ENCODE peak calls at places on chromosome 13, in nine cellular contexts. One of them, this sample, is unnamed.

GRCh38 chr13:105165449-105166125 is 1369.9 kb downstream of the EFNB2 start:
- DNase-seq in cardiac fibroblast: no peak
- DNase-seq in fibroblast of villous mesenchyme: no peak
- DNase-seq in fibroblast of the aortic adventitia: no peak
- DNase-seq in upper lobe of right lung: peak
- DNase-seq in CD8-positive, alpha-beta memory T cell: peak
- DNase-seq in PC-9: no peak
- DNase-seq in mesendoderm: no peak
- DNase-seq in HAP-1: no peak
- DNase-seq in this sample: no peak

GRCh38 chr13:36601186-36601585 is 72.6 kb upstream of the SERTM1 start:
- DNase-seq in fibroblast of villous mesenchyme: peak
- DNase-seq in cardiac fibroblast: peak
- DNase-seq in PC-9: no peak
- DNase-seq in HAP-1: no peak
- DNase-seq in upper lobe of right lung: no peak
- DNase-seq in fibroblast of the aortic adventitia: no peak
- DNase-seq in CD8-positive, alpha-beta memory T cell: no peak
- DNase-seq in mesendoderm: no peak
- DNase-seq in this sample: no peak

GRCh38 chr13:82569581-82569980 is 1312.7 kb downstream of the SLITRK1 start:
- DNase-seq in fibroblast of the aortic adventitia: no peak
- DNase-seq in cardiac fibroblast: no peak
- DNase-seq in HAP-1: no peak
- DNase-seq in mesendoderm: no peak
- DNase-seq in fibroblast of villous mesenchyme: no peak
- DNase-seq in CD8-positive, alpha-beta memory T cell: no peak
- DNase-seq in upper lobe of right lung: no peak
- DNase-seq in PC-9: no peak
- DNase-seq in this sample: peak

GRCh38 chr13:89832827-89833226 is 1514.7 kb upstream of the MIR17HG start:
- DNase-seq in fibroblast of the aortic adventitia: no peak
- DNase-seq in mesendoderm: peak
- DNase-seq in PC-9: no peak
- DNase-seq in upper lobe of right lung: no peak
- DNase-seq in HAP-1: no peak
- DNase-seq in fibroblast of villous mesenchyme: no peak
- DNase-seq in CD8-positive, alpha-beta memory T cell: no peak
- DNase-seq in cardiac fibroblast: no peak
- DNase-seq in this sample: no peak

GRCh38 chr13:103983948-103984347 is 917.7 kb upstream of the SLC10A2 start:
- DNase-seq in cardiac fibroblast: no peak
- DNase-seq in fibroblast of villous mesenchyme: no peak
- DNase-seq in mesendoderm: no peak
- DNase-seq in PC-9: no peak
- DNase-seq in upper lobe of right lung: no peak
- DNase-seq in fibroblast of the aortic adventitia: no peak
- DNase-seq in HAP-1: no peak
- DNase-seq in CD8-positive, alpha-beta memory T cell: no peak
- DNase-seq in this sample: no peak

GRCh38 chr13:24540236-24541126 is 27.9 kb upstream of the PARP4 start:
- DNase-seq in fibroblast of the aortic adventitia: no peak
- DNase-seq in CD8-positive, alpha-beta memory T cell: no peak
- DNase-seq in upper lobe of right lung: no peak
- DNase-seq in mesendoderm: peak
- DNase-seq in PC-9: no peak
- DNase-seq in fibroblast of villous mesenchyme: no peak
- DNase-seq in cardiac fibroblast: no peak
- DNase-seq in HAP-1: no peak
- DNase-seq in this sample: no peak

GRCh38 chr13:32068255-32068654 is 36.7 kb downstream of the FRY start:
- DNase-seq in upper lobe of right lung: no peak
- DNase-seq in PC-9: no peak
- DNase-seq in fibroblast of the aortic adventitia: no peak
- DNase-seq in HAP-1: no peak
- DNase-seq in fibroblast of villous mesenchyme: no peak
- DNase-seq in cardiac fibroblast: no peak
- DNase-seq in mesendoderm: no peak
- DNase-seq in CD8-positive, alpha-beta memory T cell: no peak
- DNase-seq in this sample: no peak

GRCh38 chr13:82477436-82477835 is 1404.8 kb downstream of the SLITRK1 start:
- DNase-seq in PC-9: no peak
- DNase-seq in upper lobe of right lung: no peak
- DNase-seq in fibroblast of the aortic adventitia: no peak
- DNase-seq in cardiac fibroblast: no peak
- DNase-seq in CD8-positive, alpha-beta memory T cell: no peak
- DNase-seq in mesendoderm: peak
- DNase-seq in HAP-1: no peak
- DNase-seq in fibroblast of villous mesenchyme: no peak
- DNase-seq in this sample: no peak

GRCh38 chr13:77429320-77430142 is 102.6 kb upstream of the MYCBP2 start:
- DNase-seq in upper lobe of right lung: no peak
- DNase-seq in fibroblast of the aortic adventitia: no peak
- DNase-seq in cardiac fibroblast: peak
- DNase-seq in PC-9: no peak
- DNase-seq in fibroblast of villous mesenchyme: peak
- DNase-seq in mesendoderm: no peak
- DNase-seq in HAP-1: no peak
- DNase-seq in CD8-positive, alpha-beta memory T cell: no peak
- DNase-seq in this sample: peak

GRCh38 chr13:40113644-40114304 is 458.3 kb downstream of the COG6 start:
- DNase-seq in upper lobe of right lung: no peak
- DNase-seq in mesendoderm: no peak
- DNase-seq in fibroblast of villous mesenchyme: peak
- DNase-seq in cardiac fibroblast: peak
- DNase-seq in CD8-positive, alpha-beta memory T cell: no peak
- DNase-seq in HAP-1: no peak
- DNase-seq in fibroblast of the aortic adventitia: peak
- DNase-seq in PC-9: no peak
- DNase-seq in this sample: peak

GRCh38 chr13:26480246-26480855 is 77.1 kb upstream of the WASF3 start:
- DNase-seq in PC-9: peak
- DNase-seq in cardiac fibroblast: peak
- DNase-seq in HAP-1: no peak
- DNase-seq in upper lobe of right lung: no peak
- DNase-seq in mesendoderm: no peak
- DNase-seq in fibroblast of the aortic adventitia: peak
- DNase-seq in CD8-positive, alpha-beta memory T cell: no peak
- DNase-seq in fibroblast of villous mesenchyme: no peak
- DNase-seq in this sample: peak

DNA sequence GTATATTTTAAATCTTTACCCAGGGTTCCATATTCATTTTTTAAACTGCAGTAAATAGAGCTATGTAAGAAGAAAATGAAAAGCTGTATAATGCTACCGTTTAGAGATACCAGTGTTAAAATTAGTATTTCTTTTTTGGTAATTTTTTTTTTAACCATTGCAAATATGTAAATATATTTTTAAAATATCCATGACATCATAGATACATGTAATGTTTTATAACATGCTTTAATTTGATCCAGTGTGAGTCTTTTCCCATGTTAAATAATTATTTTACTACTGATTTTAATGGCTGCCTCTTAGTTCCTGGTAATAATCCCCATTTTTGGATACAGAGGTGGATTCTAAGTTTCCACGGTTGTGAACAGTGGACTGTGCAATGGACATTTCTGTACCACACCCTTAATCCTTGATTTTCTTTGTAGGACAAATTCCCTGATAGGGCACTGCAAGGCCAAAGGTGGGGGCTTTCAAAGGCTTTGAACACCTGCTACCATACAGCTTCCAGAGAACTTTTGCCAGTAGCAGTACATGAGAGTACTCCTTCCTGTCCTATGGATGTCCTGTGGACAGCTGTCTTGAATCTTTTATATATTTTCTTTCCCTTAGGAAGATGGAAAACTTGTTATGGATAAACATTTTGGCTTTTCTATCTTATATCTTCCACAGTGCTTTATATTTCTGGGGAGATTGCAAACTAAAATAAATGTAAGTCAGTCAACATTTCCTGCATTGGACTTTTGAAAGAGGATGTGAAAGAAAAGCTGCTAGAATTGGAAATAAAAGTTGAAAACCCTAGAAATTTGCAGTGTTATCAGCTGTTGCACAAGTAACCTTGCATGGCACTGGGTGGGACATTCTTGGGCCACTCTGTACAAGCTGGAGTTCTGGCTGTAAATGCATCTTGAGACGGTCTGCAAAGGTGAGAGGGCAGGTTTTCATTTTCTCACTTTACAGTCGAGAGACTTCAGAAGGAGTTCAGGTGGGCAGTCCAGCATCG is 46.8 kb downstream of the ARHGEF7 start:
- DNase-seq in mesendoderm: no peak
- DNase-seq in fibroblast of villous mesenchyme: no peak
- DNase-seq in cardiac fibroblast: no peak
- DNase-seq in PC-9: peak
- DNase-seq in fibroblast of the aortic adventitia: no peak
- DNase-seq in upper lobe of right lung: no peak
- DNase-seq in CD8-positive, alpha-beta memory T cell: no peak
- DNase-seq in HAP-1: no peak
- DNase-seq in this sample: no peak
- H3K4me3 ChIP-seq in mesendoderm: no peak
- H3K4me3 ChIP-seq in fibroblast of villous mesenchyme: no peak
- H3K4me3 ChIP-seq in cardiac fibroblast: no peak
- H3K4me3 ChIP-seq in PC-9: no peak
- H3K4me3 ChIP-seq in fibroblast of the aortic adventitia: no peak
- H3K4me3 ChIP-seq in upper lobe of right lung: no peak
- H3K4me3 ChIP-seq in CD8-positive, alpha-beta memory T cell: no peak
- H3K4me3 ChIP-seq in HAP-1: no peak
- H3K4me3 ChIP-seq in this sample: no peak

GRCh38 chr13:110869805-110870706 is 44.8 kb downstream of the ANKRD10 start:
- DNase-seq in fibroblast of the aortic adventitia: peak
- DNase-seq in cardiac fibroblast: peak
- DNase-seq in CD8-positive, alpha-beta memory T cell: no peak
- DNase-seq in fibroblast of villous mesenchyme: peak
- DNase-seq in PC-9: peak
- DNase-seq in upper lobe of right lung: peak
- DNase-seq in HAP-1: no peak
- DNase-seq in mesendoderm: peak
- DNase-seq in this sample: peak
- H3K4me3 ChIP-seq in fibroblast of the aortic adventitia: peak
- H3K4me3 ChIP-seq in cardiac fibroblast: peak
- H3K4me3 ChIP-seq in CD8-positive, alpha-beta memory T cell: peak
- H3K4me3 ChIP-seq in fibroblast of villous mesenchyme: peak
- H3K4me3 ChIP-seq in PC-9: peak
- H3K4me3 ChIP-seq in upper lobe of right lung: peak
- H3K4me3 ChIP-seq in HAP-1: no peak
- H3K4me3 ChIP-seq in mesendoderm: no peak
- H3K4me3 ChIP-seq in this sample: peak

GRCh38 chr13:94966380-94966779 is 254.0 kb upstream of the SOX21 start:
- DNase-seq in upper lobe of right lung: no peak
- DNase-seq in HAP-1: peak
- DNase-seq in cardiac fibroblast: no peak
- DNase-seq in CD8-positive, alpha-beta memory T cell: no peak
- DNase-seq in mesendoderm: no peak
- DNase-seq in PC-9: no peak
- DNase-seq in fibroblast of villous mesenchyme: no peak
- DNase-seq in fibroblast of the aortic adventitia: no peak
- DNase-seq in this sample: no peak

GRCh38 chr13:94968040-94968756 is 255.9 kb upstream of the SOX21 start:
- DNase-seq in fibroblast of villous mesenchyme: peak
- DNase-seq in HAP-1: peak
- DNase-seq in fibroblast of the aortic adventitia: no peak
- DNase-seq in cardiac fibroblast: no peak
- DNase-seq in CD8-positive, alpha-beta memory T cell: no peak
- DNase-seq in upper lobe of right lung: no peak
- DNase-seq in PC-9: no peak
- DNase-seq in mesendoderm: peak
- DNase-seq in this sample: no peak

GRCh38 chr13:94967183-94968039 is 255.1 kb upstream of the SOX21 start:
- DNase-seq in fibroblast of the aortic adventitia: peak
- DNase-seq in HAP-1: peak
- DNase-seq in upper lobe of right lung: no peak
- DNase-seq in cardiac fibroblast: no peak
- DNase-seq in PC-9: no peak
- DNase-seq in fibroblast of villous mesenchyme: no peak
- DNase-seq in mesendoderm: peak
- DNase-seq in CD8-positive, alpha-beta memory T cell: no peak
- DNase-seq in this sample: no peak

GRCh38 chr13:94972262-94972661 is 259.9 kb upstream of the SOX21 start:
- DNase-seq in fibroblast of villous mesenchyme: no peak
- DNase-seq in PC-9: no peak
- DNase-seq in HAP-1: no peak
- DNase-seq in mesendoderm: no peak
- DNase-seq in fibroblast of the aortic adventitia: no peak
- DNase-seq in CD8-positive, alpha-beta memory T cell: no peak
- DNase-seq in cardiac fibroblast: no peak
- DNase-seq in upper lobe of right lung: no peak
- DNase-seq in this sample: no peak

DNA sequence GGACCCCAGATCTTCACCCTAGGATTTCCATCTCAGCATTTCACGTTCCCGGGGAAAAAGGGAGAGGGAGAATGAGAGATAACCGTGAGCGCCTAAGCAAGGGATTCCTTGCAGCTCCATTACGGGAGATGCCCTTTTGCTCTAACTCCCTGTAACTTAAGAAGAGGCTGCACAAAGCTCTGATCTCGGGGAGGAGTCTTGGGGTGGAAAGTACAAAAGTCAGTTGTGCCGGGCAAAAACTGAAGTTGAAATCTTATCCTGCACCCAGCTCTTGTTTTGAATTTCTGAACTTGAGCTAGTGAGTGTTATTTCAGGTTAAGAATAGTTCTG is 256.4 kb upstream of the SOX21 start:
- DNase-seq in upper lobe of right lung: no peak
- DNase-seq in cardiac fibroblast: no peak
- DNase-seq in CD8-positive, alpha-beta memory T cell: no peak
- DNase-seq in fibroblast of villous mesenchyme: peak
- DNase-seq in mesendoderm: no peak
- DNase-seq in HAP-1: peak
- DNase-seq in fibroblast of the aortic adventitia: peak
- DNase-seq in PC-9: no peak
- DNase-seq in this sample: no peak
- H3K4me3 ChIP-seq in upper lobe of right lung: peak
- H3K4me3 ChIP-seq in cardiac fibroblast: peak
- H3K4me3 ChIP-seq in CD8-positive, alpha-beta memory T cell: no peak
- H3K4me3 ChIP-seq in fibroblast of villous mesenchyme: no peak
- H3K4me3 ChIP-seq in mesendoderm: no peak
- H3K4me3 ChIP-seq in HAP-1: peak
- H3K4me3 ChIP-seq in fibroblast of the aortic adventitia: peak
- H3K4me3 ChIP-seq in PC-9: no peak
- H3K4me3 ChIP-seq in this sample: peak

DNA sequence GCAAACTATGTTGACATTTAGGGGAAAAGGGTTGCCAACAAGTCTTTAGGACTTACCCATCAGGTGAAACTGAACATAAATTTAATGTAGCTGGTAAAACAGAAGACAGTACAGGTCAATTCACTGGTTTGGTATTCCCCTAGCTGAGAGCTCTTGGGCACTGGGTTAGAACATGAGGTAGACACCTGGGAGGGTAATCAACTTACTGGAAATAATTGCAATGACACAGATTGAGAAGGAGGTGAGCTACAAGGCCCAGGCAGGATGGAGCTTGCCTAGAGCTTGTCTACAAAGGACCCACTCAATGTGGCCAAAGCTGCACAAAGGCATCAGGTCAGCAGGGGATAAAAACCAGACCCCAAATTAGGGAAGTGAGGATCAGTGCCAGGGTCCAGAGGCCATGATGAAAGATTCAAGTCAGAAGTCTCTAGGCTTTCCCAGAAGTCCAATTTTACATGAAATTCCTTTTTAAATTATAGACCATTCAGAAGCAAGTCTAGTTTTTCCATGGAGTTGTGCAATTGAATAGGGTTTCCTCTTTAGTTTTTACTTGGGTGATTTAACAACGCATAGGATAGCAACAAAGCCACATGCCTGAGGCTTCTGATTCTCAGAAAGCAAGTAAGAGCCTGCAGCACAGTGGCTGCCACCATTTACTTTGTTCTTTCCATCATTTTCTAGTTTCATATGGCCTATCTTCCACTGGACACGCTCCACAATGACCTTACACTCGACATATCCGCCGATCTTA is 194.0 kb downstream of the NDFIP2 start:
- DNase-seq in fibroblast of villous mesenchyme: no peak
- DNase-seq in PC-9: no peak
- DNase-seq in cardiac fibroblast: no peak
- DNase-seq in upper lobe of right lung: no peak
- DNase-seq in fibroblast of the aortic adventitia: no peak
- DNase-seq in mesendoderm: no peak
- DNase-seq in CD8-positive, alpha-beta memory T cell: no peak
- DNase-seq in HAP-1: no peak
- DNase-seq in this sample: no peak
- H3K4me3 ChIP-seq in fibroblast of villous mesenchyme: no peak
- H3K4me3 ChIP-seq in PC-9: no peak
- H3K4me3 ChIP-seq in cardiac fibroblast: no peak
- H3K4me3 ChIP-seq in upper lobe of right lung: no peak
- H3K4me3 ChIP-seq in fibroblast of the aortic adventitia: no peak
- H3K4me3 ChIP-seq in mesendoderm: no peak
- H3K4me3 ChIP-seq in CD8-positive, alpha-beta memory T cell: no peak
- H3K4me3 ChIP-seq in HAP-1: no peak
- H3K4me3 ChIP-seq in this sample: no peak